ENCODE peak calls at places on chromosomes 13 and 19, in ten cellular contexts. One of them, this sample, is unnamed.

GRCh38 chr13:111115051-111115840 is at the start of gene ARHGEF7:
- DNase-seq in uterus: peak
- DNase-seq in esophagus squamous epithelium: no peak
- DNase-seq in right lobe of liver: peak
- DNase-seq in cardiac fibroblast: no peak
- DNase-seq in pancreas: no peak
- DNase-seq in fibroblast of the aortic adventitia: no peak
- DNase-seq in astrocyte of the spinal cord: no peak
- DNase-seq in body of pancreas: peak
- DNase-seq in psoas muscle: no peak
- DNase-seq in this sample: no peak

GRCh38 chr19:33384983-33385382 is 11.5 kb downstream of the CEBPG start:
- DNase-seq in uterus: no peak
- DNase-seq in esophagus squamous epithelium: no peak
- DNase-seq in right lobe of liver: no peak
- DNase-seq in cardiac fibroblast: no peak
- DNase-seq in pancreas: no peak
- DNase-seq in fibroblast of the aortic adventitia: no peak
- DNase-seq in astrocyte of the spinal cord: no peak
- DNase-seq in body of pancreas: no peak
- DNase-seq in psoas muscle: no peak
- DNase-seq in this sample: no peak

GRCh38 chr13:41361501-41361900 is 50.4 kb downstream of the NAA16 start:
- DNase-seq in uterus: no peak
- DNase-seq in esophagus squamous epithelium: no peak
- DNase-seq in right lobe of liver: no peak
- DNase-seq in cardiac fibroblast: no peak
- DNase-seq in pancreas: no peak
- DNase-seq in fibroblast of the aortic adventitia: no peak
- DNase-seq in astrocyte of the spinal cord: no peak
- DNase-seq in body of pancreas: no peak
- DNase-seq in psoas muscle: no peak
- DNase-seq in this sample: no peak

GRCh38 chr13:23707674-23708073 is 137.5 kb downstream of the TNFRSF19 start:
- DNase-seq in uterus: no peak
- DNase-seq in esophagus squamous epithelium: no peak
- DNase-seq in right lobe of liver: no peak
- DNase-seq in cardiac fibroblast: peak
- DNase-seq in pancreas: no peak
- DNase-seq in fibroblast of the aortic adventitia: peak
- DNase-seq in astrocyte of the spinal cord: peak
- DNase-seq in body of pancreas: no peak
- DNase-seq in psoas muscle: no peak
- DNase-seq in this sample: no peak

GRCh38 chr13:32419862-32420261 is 8.1 kb downstream of the N4BP2L1 start:
- DNase-seq in uterus: no peak
- DNase-seq in esophagus squamous epithelium: no peak
- DNase-seq in right lobe of liver: no peak
- DNase-seq in cardiac fibroblast: no peak
- DNase-seq in pancreas: no peak
- DNase-seq in fibroblast of the aortic adventitia: no peak
- DNase-seq in astrocyte of the spinal cord: no peak
- DNase-seq in body of pancreas: no peak
- DNase-seq in psoas muscle: no peak
- DNase-seq in this sample: no peak

GRCh38 chr19:6030214-6030507 is 52.2 kb upstream of the RANBP3 start:
- DNase-seq in uterus: no peak
- DNase-seq in esophagus squamous epithelium: no peak
- DNase-seq in right lobe of liver: no peak
- DNase-seq in cardiac fibroblast: peak
- DNase-seq in pancreas: no peak
- DNase-seq in fibroblast of the aortic adventitia: peak
- DNase-seq in astrocyte of the spinal cord: peak
- DNase-seq in body of pancreas: no peak
- DNase-seq in psoas muscle: no peak
- DNase-seq in this sample: no peak

GRCh38 chr13:43293008-43293407 is 269.6 kb downstream of the DNAJC15 start:
- DNase-seq in uterus: no peak
- DNase-seq in esophagus squamous epithelium: no peak
- DNase-seq in right lobe of liver: no peak
- DNase-seq in cardiac fibroblast: no peak
- DNase-seq in pancreas: no peak
- DNase-seq in fibroblast of the aortic adventitia: no peak
- DNase-seq in astrocyte of the spinal cord: no peak
- DNase-seq in body of pancreas: no peak
- DNase-seq in psoas muscle: no peak
- DNase-seq in this sample: no peak

GRCh38 chr13:93915269-93915809 is 564.1 kb downstream of the DCT start:
- DNase-seq in uterus: no peak
- DNase-seq in esophagus squamous epithelium: no peak
- DNase-seq in right lobe of liver: no peak
- DNase-seq in cardiac fibroblast: peak
- DNase-seq in pancreas: no peak
- DNase-seq in fibroblast of the aortic adventitia: peak
- DNase-seq in astrocyte of the spinal cord: peak
- DNase-seq in body of pancreas: no peak
- DNase-seq in psoas muscle: no peak
- DNase-seq in this sample: no peak

GRCh38 chr19:36573020-36573947 is at the start of gene ZNF529:
- DNase-seq in uterus: peak
- DNase-seq in esophagus squamous epithelium: peak
- DNase-seq in right lobe of liver: peak
- DNase-seq in cardiac fibroblast: peak
- DNase-seq in pancreas: peak
- DNase-seq in fibroblast of the aortic adventitia: peak
- DNase-seq in astrocyte of the spinal cord: peak
- DNase-seq in body of pancreas: peak
- DNase-seq in psoas muscle: peak
- DNase-seq in this sample: peak

GRCh38 chr13:112624040-112624439 is 36.1 kb upstream of the TUBGCP3 start:
- DNase-seq in uterus: no peak
- DNase-seq in esophagus squamous epithelium: no peak
- DNase-seq in right lobe of liver: no peak
- DNase-seq in cardiac fibroblast: no peak
- DNase-seq in pancreas: no peak
- DNase-seq in fibroblast of the aortic adventitia: no peak
- DNase-seq in astrocyte of the spinal cord: no peak
- DNase-seq in body of pancreas: no peak
- DNase-seq in psoas muscle: no peak
- DNase-seq in this sample: no peak

DNA sequence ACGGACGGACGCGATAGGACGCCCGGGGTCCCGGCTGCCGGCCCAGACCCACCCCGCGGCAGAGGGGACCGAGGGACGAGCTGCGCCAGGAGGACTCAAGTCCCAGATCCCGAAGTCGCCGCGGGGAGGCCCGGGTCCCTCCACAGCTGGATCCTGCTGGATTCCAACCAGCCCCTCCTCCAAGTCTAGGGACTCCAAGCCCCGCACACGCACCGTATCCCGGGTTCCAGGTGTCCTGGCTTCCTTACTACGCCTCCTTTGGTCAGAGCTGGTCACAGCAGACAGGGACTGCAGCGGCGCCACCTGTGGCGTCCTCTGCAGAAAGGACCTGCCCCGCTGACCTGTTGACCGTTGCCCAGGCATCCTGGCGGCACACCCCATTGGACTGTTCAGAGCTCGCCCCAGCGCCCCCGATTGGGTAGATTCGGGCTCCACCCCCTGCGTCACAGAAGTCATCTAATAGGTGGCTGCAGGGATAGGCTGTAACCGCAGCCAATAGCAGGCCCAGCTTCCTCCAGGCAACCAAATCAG is 29.0 kb upstream of the ZNF709 start:
- DNase-seq in uterus: no peak
- DNase-seq in esophagus squamous epithelium: no peak
- DNase-seq in right lobe of liver: no peak
- DNase-seq in cardiac fibroblast: no peak
- DNase-seq in pancreas: peak
- DNase-seq in fibroblast of the aortic adventitia: no peak
- DNase-seq in astrocyte of the spinal cord: no peak
- DNase-seq in body of pancreas: peak
- DNase-seq in psoas muscle: no peak
- DNase-seq in this sample: no peak
- TF ChIP-seq CTCF in uterus: no peak
- TF ChIP-seq CTCF in esophagus squamous epithelium: no peak
- TF ChIP-seq CTCF in right lobe of liver: no peak
- TF ChIP-seq CTCF in cardiac fibroblast: no peak
- TF ChIP-seq CTCF in pancreas: no peak
- TF ChIP-seq CTCF in fibroblast of the aortic adventitia: no peak
- TF ChIP-seq CTCF in astrocyte of the spinal cord: no peak
- TF ChIP-seq CTCF in body of pancreas: peak
- TF ChIP-seq CTCF in psoas muscle: no peak
- TF ChIP-seq CTCF in this sample: no peak

GRCh38 chr13:36131215-36131930 is at the start of gene DCLK1:
- DNase-seq in uterus: peak
- DNase-seq in esophagus squamous epithelium: no peak
- DNase-seq in right lobe of liver: no peak
- DNase-seq in cardiac fibroblast: peak
- DNase-seq in pancreas: no peak
- DNase-seq in fibroblast of the aortic adventitia: peak
- DNase-seq in astrocyte of the spinal cord: peak
- DNase-seq in body of pancreas: peak
- DNase-seq in psoas muscle: peak
- DNase-seq in this sample: no peak

GRCh38 chr13:36131931-36132297 is 732 bp upstream of the DCLK1 start:
- DNase-seq in uterus: peak
- DNase-seq in esophagus squamous epithelium: no peak
- DNase-seq in right lobe of liver: no peak
- DNase-seq in cardiac fibroblast: peak
- DNase-seq in pancreas: peak
- DNase-seq in fibroblast of the aortic adventitia: peak
- DNase-seq in astrocyte of the spinal cord: peak
- DNase-seq in body of pancreas: peak
- DNase-seq in psoas muscle: peak
- DNase-seq in this sample: no peak

GRCh38 chr13:36129539-36129938 is 1.6 kb downstream of the DCLK1 start:
- DNase-seq in uterus: no peak
- DNase-seq in esophagus squamous epithelium: no peak
- DNase-seq in right lobe of liver: no peak
- DNase-seq in cardiac fibroblast: no peak
- DNase-seq in pancreas: no peak
- DNase-seq in fibroblast of the aortic adventitia: no peak
- DNase-seq in astrocyte of the spinal cord: no peak
- DNase-seq in body of pancreas: no peak
- DNase-seq in psoas muscle: no peak
- DNase-seq in this sample: no peak

GRCh38 chr13:36130542-36131214 is 504 bp downstream of the DCLK1 start:
- DNase-seq in uterus: peak
- DNase-seq in esophagus squamous epithelium: no peak
- DNase-seq in right lobe of liver: no peak
- DNase-seq in cardiac fibroblast: peak
- DNase-seq in pancreas: no peak
- DNase-seq in fibroblast of the aortic adventitia: peak
- DNase-seq in astrocyte of the spinal cord: peak
- DNase-seq in body of pancreas: no peak
- DNase-seq in psoas muscle: peak
- DNase-seq in this sample: no peak

DNA sequence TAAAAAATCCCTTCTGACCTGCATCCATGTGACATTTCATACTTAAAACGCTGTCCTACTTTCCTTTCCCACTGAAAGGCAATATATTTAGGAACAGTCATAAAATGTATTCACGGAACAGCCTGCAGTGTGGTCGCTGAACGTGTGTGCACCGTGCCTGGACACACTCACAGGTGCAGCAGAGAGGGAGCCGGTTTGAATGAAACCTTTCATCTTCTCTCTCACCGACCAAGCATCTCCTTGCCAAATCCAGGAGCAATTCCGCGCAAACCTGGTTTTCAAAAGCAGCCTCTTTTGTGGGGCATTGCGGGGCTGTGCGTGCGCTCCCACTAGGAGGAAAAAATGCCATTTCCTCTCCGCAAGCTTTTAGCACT is 1.0 kb downstream of the DCLK1 start:
- DNase-seq in uterus: no peak
- DNase-seq in esophagus squamous epithelium: no peak
- DNase-seq in right lobe of liver: no peak
- DNase-seq in cardiac fibroblast: no peak
- DNase-seq in pancreas: no peak
- DNase-seq in fibroblast of the aortic adventitia: peak
- DNase-seq in astrocyte of the spinal cord: no peak
- DNase-seq in body of pancreas: no peak
- DNase-seq in psoas muscle: no peak
- DNase-seq in this sample: no peak
- H3K4me3 ChIP-seq in uterus: peak
- H3K4me3 ChIP-seq in esophagus squamous epithelium: peak
- H3K4me3 ChIP-seq in right lobe of liver: no peak
- H3K4me3 ChIP-seq in cardiac fibroblast: peak
- H3K4me3 ChIP-seq in pancreas: peak
- H3K4me3 ChIP-seq in fibroblast of the aortic adventitia: peak
- H3K4me3 ChIP-seq in astrocyte of the spinal cord: peak
- H3K4me3 ChIP-seq in body of pancreas: no peak
- H3K4me3 ChIP-seq in psoas muscle: peak
- H3K4me3 ChIP-seq in this sample: no peak

DNA sequence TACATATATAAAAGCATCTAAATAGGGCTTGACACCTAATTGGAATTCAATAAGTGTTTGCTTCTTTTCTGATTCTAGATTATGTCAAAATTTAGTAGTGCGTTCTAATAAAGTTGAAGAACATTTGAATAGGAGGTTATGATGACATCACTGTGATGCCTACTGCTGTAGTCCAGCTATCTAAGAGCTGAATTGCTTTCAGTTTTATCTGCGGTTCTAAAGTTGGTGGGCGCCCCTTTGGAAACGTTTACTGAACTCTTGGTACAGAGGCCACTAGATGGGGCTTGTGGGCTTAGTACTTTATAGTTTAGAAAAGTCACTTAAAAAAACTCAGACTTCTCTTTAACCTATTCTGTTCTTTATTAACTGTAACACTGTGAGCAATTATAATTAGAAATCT is 776.9 kb downstream of the GPC5 start:
- DNase-seq in uterus: no peak
- DNase-seq in esophagus squamous epithelium: no peak
- DNase-seq in right lobe of liver: no peak
- DNase-seq in cardiac fibroblast: peak
- DNase-seq in pancreas: no peak
- DNase-seq in fibroblast of the aortic adventitia: peak
- DNase-seq in astrocyte of the spinal cord: peak
- DNase-seq in body of pancreas: peak
- DNase-seq in psoas muscle: no peak
- DNase-seq in this sample: no peak
- TF ChIP-seq CTCF in uterus: no peak
- TF ChIP-seq CTCF in esophagus squamous epithelium: no peak
- TF ChIP-seq CTCF in right lobe of liver: peak
- TF ChIP-seq CTCF in cardiac fibroblast: peak
- TF ChIP-seq CTCF in pancreas: no peak
- TF ChIP-seq CTCF in fibroblast of the aortic adventitia: peak
- TF ChIP-seq CTCF in astrocyte of the spinal cord: peak
- TF ChIP-seq CTCF in body of pancreas: peak
- TF ChIP-seq CTCF in psoas muscle: no peak
- TF ChIP-seq CTCF in this sample: no peak

DNA sequence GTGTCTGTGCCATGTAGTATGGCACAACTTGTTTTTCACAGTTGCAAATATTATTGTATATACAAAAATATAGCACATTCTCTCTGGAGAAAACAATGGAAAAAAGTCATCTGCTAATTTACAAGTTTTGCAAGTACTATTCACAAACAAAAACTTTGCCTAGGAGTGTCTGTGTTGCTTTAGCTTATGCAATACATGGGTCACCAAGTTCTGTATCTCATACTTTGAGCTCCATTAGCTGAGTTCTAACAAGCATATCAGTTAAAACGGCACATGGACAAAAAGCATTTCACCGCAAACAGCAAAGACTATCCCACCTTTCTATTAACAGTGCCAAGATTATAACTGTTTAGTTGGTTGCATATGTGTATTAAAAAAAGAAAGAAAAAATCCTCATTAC is 4.6 kb downstream of the SPRY2 start:
- DNase-seq in uterus: no peak
- DNase-seq in esophagus squamous epithelium: no peak
- DNase-seq in right lobe of liver: no peak
- DNase-seq in cardiac fibroblast: peak
- DNase-seq in pancreas: no peak
- DNase-seq in fibroblast of the aortic adventitia: peak
- DNase-seq in astrocyte of the spinal cord: peak
- DNase-seq in body of pancreas: no peak
- DNase-seq in psoas muscle: no peak
- DNase-seq in this sample: no peak
- H3K4me3 ChIP-seq in uterus: peak
- H3K4me3 ChIP-seq in esophagus squamous epithelium: peak
- H3K4me3 ChIP-seq in right lobe of liver: peak
- H3K4me3 ChIP-seq in cardiac fibroblast: peak
- H3K4me3 ChIP-seq in pancreas: peak
- H3K4me3 ChIP-seq in fibroblast of the aortic adventitia: peak
- H3K4me3 ChIP-seq in astrocyte of the spinal cord: peak
- H3K4me3 ChIP-seq in body of pancreas: no peak
- H3K4me3 ChIP-seq in psoas muscle: peak
- H3K4me3 ChIP-seq in this sample: no peak

This sample was measured in GM12864.